ENCODE peak calls at places on chromosomes 3 and 15, in ten cellular contexts. E is colonic mucosa, O is lower lobe of right lung, B is AG10803, U is gastrocnemius medialis, I is astrocyte of the spinal cord, C is A549, S is IMR-90, A is OCI-LY7, G is psoas muscle. N is an unnamed sample.
A peak's percentile ranks its signal among the peaks of the same experiment; 100 is the strongest.

GRCh38 chr15:88649286-88649733 is 10.5 kb downstream of the ISG20 start:
- DNase-seq in E (peak; percentile 22), O (no peak), B (peak; percentile 87), U (no peak), I (peak; percentile 87), C (peak; percentile 61), S (peak; percentile 99), A (no peak), G (no peak), N (peak; percentile 81)

GRCh38 chr15:62275818-62276217 is 110.7 kb upstream of the C2CD4B start:
- DNase-seq in E (no peak), O (no peak), B (no peak), U (no peak), I (no peak), C (peak; percentile 42), S (no peak), A (no peak), G (no peak), N (peak; percentile 65)

GRCh38 chr15:41043276-41043675 is 72.8 kb downstream of the INO80 start:
- DNase-seq in E (no peak), O (no peak), B (peak; percentile 90), U (no peak), I (peak; percentile 54), C (no peak), S (peak; percentile 67), A (no peak), G (no peak), N (no peak)

GRCh38 chr3:5013021-5013906 is 34.0 kb downstream of the BHLHE40 start:
- DNase-seq in E (peak; percentile 80), O (no peak), B (no peak), U (no peak), I (peak; percentile 48), C (peak; percentile 95), S (peak; percentile 47), A (no peak), G (no peak), N (peak; percentile 91)

GRCh38 chr15:69607101-69607500 is 154.5 kb downstream of the RPLP1 start:
- DNase-seq in E (no peak), O (no peak), B (peak; percentile 66), U (no peak), I (no peak), C (no peak), S (no peak), A (no peak), G (no peak), N (no peak)

GRCh38 chr3:45078910-45079522 is 52.9 kb downstream of the CLEC3B start:
- DNase-seq in E (peak; percentile 53), O (no peak), B (peak; percentile 40), U (no peak), I (no peak), C (peak; percentile 46), S (peak; percentile 52), A (no peak), G (no peak), N (peak; percentile 66)

GRCh38 chr3:183178833-183179549 is 16.5 kb upstream of the LAMP3 start:
- DNase-seq in E (peak; percentile 56), O (peak; percentile 88), B (no peak), U (no peak), I (peak; percentile 35), C (peak; percentile 25), S (no peak), A (no peak), G (peak; percentile 58), N (peak; percentile 41)

GRCh38 chr15:65883571-65883970 is 14.3 kb downstream of the RAB11A start:
- DNase-seq in E (no peak), O (no peak), B (no peak), U (no peak), I (no peak), C (no peak), S (no peak), A (no peak), G (no peak), N (no peak)

GRCh38 chr3:98972720-98973119 is 71.2 kb upstream of the DCBLD2 start:
- DNase-seq in E (no peak), O (no peak), B (no peak), U (no peak), I (no peak), C (peak; percentile 81), S (no peak), A (no peak), G (no peak), N (no peak)

GRCh38 chr3:71104090-71104489 is 479.4 kb downstream of the FOXP1 start:
- DNase-seq in E (no peak), O (no peak), B (peak; percentile 71), U (no peak), I (peak; percentile 93), C (peak; percentile 27), S (peak; percentile 99), A (no peak), G (no peak), N (peak; percentile 28)

DNA sequence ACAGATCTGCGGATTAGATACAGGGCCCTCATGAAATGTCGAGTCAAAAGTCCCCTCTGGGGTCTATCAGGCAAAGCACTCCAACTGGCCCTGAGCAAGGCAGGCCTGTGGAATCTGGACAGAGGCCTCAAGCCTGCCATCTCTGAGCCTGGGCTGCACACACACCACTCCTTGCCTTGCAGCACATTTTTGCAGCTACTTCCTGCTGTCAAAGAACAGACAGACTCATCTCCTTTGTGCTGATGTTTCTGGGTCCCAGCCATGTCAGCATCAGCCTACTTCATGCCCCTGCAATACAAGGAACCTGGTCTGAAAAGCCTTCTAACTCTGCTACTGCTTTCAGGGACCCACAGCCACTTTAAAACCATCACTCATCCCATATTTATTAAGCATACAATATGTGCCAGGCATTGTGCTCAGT is 60.6 kb upstream of the IL12A start:
- DNase-seq in E (no peak), O (no peak), B (peak; percentile 56), U (no peak), I (peak; percentile 34), C (peak; percentile 21), S (peak; percentile 45), A (no peak), G (no peak), N (peak; percentile 69)
- H3K4me3 ChIP-seq in E (no peak overlapping the region), O (no peak overlapping the region), B (no peak overlapping the region), U (no peak overlapping the region), I (no peak overlapping the region), C (no peak overlapping the region), S (no peak overlapping the region), A (no peak overlapping the region), G (no peak overlapping the region), N (no peak overlapping the region)

DNA sequence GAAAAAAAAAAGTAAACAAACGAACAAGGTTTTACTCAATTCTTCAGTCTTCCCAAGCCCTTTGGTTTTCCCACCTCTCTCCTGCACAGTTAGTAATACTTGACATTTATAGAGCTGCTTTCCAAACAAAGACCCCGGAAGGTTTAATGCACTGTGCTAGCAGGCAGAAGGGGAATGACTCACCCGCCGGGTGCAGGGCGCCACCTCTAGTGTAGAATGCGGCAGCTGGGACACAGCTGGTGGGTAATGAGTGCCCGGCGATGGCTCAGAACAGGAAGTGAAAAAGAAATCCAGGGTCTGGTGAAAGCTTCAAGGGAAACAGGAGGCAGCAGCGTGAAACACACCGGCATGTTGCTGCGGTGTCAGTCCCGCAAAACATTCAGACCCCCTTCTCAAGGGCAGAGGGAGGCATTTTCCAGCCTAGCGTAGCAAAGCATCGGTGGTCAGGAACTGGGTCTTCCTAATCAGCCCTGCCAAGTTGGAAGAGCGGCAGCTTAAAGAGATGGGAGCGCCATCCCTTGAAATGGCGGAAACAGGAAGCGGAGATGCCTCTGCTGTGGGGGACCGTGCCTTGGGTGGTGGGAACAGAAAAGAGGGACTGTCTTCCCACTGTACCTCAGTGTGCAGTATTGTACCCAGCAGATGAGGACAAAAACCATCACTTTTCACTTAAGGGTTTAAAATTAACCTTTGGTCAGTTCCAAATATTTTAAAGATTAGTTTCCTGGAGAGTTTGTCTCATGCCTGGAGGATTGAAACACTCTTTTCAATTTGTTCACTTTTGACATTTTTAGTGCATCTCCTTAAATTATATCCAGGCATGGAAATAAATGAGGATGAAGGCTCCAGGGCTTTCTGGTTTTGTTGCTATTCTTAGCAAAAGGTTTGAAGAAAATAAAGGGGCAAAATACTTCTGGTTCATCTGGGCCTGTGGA is 160.8 kb upstream of the MCTP2 start:
- DNase-seq in E (peak; percentile 41), O (peak; percentile 53), B (peak; percentile 55), U (no peak), I (peak; percentile 66), C (peak; percentile 46), S (no peak), A (no peak), G (no peak), N (peak; percentile 55)
- TF ChIP-seq CTCF in E (no peak), O (no peak), B (no peak), U (no peak), I (peak; percentile 14), C (no peak), S (no peak), A (no peak), G (no peak), N (peak; percentile 22)

DNA sequence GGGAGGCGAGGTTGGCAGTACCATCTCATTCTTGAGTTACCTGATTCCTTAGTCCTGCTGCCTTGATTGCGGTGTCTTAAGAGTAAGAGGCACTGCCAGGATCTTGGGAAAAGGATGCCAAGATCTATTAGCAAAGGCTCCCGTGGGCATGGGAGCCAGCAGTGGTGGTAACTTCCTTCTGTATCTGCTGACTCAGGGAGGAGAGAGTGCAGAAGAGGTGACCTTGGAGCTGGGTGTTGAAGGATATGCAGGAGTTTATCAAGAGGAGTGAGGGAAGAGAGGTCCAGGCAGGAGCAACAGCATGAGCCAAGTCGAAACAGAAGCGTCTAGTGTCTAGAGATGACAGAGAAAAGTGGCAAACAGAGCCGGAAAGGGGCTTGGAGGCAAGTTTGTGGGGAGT is 4.5 kb downstream of the MESP2 start:
- DNase-seq in E (peak; percentile 49), O (no peak), B (no peak), U (no peak), I (no peak), C (no peak), S (no peak), A (no peak), G (no peak), N (no peak)
- H3K4me3 ChIP-seq in E (no peak overlapping the region), O (no peak overlapping the region), B (no peak overlapping the region), U (no peak overlapping the region), I (no peak overlapping the region), C (no peak overlapping the region), S (no peak overlapping the region), A (no peak overlapping the region), G (no peak overlapping the region), N (no peak overlapping the region)

DNA sequence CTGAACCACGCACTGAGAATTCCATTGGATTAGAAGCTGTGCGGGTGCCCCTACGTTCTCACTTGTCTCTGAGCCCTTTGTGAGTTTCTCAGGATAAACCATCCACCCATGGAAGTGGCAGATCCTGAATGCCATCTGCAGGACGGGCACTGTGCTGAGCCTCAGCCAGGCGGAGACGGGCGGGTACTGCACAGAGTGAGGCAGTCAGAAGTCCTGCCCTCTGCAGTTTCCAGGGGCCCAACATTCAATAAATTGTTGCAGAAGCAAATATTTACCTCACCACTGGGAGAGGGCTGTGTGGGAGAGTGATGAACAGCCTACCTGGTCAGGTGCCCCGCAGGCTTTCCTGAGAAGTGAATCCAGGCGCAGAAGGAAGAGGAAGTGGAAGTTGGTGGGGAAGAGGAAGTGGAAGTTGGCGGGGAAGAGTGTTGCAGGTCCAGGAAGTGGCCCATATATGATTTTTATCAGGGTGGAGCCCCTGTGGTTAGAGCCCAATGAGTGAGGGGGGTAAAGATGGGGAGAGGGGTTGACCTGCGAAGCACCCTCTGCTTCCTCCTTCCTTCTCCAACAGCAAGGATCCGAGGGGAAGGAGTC is 100.8 kb downstream of the SLCO3A1 start:
- DNase-seq in E (peak; percentile 74), O (no peak), B (no peak), U (no peak), I (no peak), C (no peak), S (no peak), A (no peak), G (no peak), N (peak; percentile 52)
- TF ChIP-seq CTCF in E (peak; percentile 32), O (no peak), B (no peak), U (no peak), I (no peak), C (no peak), S (no peak), A (no peak), G (no peak), N (peak; percentile 15)